ENCODE peak calls at places on chromosomes 12 and 14, in five cellular contexts. V is GM23338, S is right lobe of liver, P is stomach, R is colonic mucosa. C is an unnamed sample.

GRCh38 chr14:101350710-101351109 is 210.6 kb upstream of the DIO3 start:
- DNase-seq in P (peak; percentile 15), V (peak; percentile 25), S (no peak), R (no peak), C (no peak)

GRCh38 chr14:64656986-64657385 is 47.2 kb upstream of the PLEKHG3 start:
- DNase-seq in R (no peak), S (peak; percentile 80), P (no peak), V (no peak), C (no peak)

GRCh38 chr14:28831126-28831525 is 64.5 kb downstream of the FOXG1 start:
- DNase-seq in V (no peak), S (no peak), P (no peak), R (no peak), C (no peak)

GRCh38 chr12:95574799-95575452 is 23.6 kb upstream of the USP44 start:
- DNase-seq in S (no peak), V (peak; percentile 79), P (no peak), R (no peak), C (no peak)

GRCh38 chr12:109710747-109711595 is 2.7 kb upstream of the FAM222A start:
- DNase-seq in P (no peak), S (no peak), R (no peak), V (no peak), C (no peak)

GRCh38 chr14:92660571-92660970 is 87.9 kb downstream of the LGMN start:
- DNase-seq in P (no peak), S (no peak), V (no peak), R (no peak), C (no peak)

GRCh38 chr12:22312336-22312735 is 22.2 kb downstream of the ST8SIA1 start:
- DNase-seq in R (peak; percentile 25), V (no peak), S (no peak), P (no peak), C (no peak)

GRCh38 chr12:79448816-79449215 is 241.9 kb downstream of the PAWR start:
- DNase-seq in S (no peak), R (no peak), P (no peak), V (peak; percentile 27), C (no peak)

GRCh38 chr12:70074510-70074909 is 168.7 kb upstream of the CNOT2 start:
- DNase-seq in R (no peak), S (no peak), V (peak; percentile 8), P (no peak), C (no peak)

GRCh38 chr14:105397350-105397931 is 897 bp upstream of the TEX22 start:
- DNase-seq in P (no peak), R (no peak), S (no peak), V (no peak), C (no peak)

GRCh38 chr14:105399441-105399775 is 1.1 kb downstream of the TEX22 start:
- DNase-seq in R (no peak), V (no peak), S (no peak), P (no peak), C (no peak)

GRCh38 chr14:105398726-105399440 is 545 bp downstream of the TEX22 start:
- DNase-seq in S (no peak), V (peak; percentile 64), R (no peak), P (no peak), C (no peak)

GRCh38 chr14:105400016-105400415 is 1.7 kb downstream of the TEX22 start:
- DNase-seq in R (no peak), P (no peak), V (no peak), S (no peak), C (no peak)

DNA sequence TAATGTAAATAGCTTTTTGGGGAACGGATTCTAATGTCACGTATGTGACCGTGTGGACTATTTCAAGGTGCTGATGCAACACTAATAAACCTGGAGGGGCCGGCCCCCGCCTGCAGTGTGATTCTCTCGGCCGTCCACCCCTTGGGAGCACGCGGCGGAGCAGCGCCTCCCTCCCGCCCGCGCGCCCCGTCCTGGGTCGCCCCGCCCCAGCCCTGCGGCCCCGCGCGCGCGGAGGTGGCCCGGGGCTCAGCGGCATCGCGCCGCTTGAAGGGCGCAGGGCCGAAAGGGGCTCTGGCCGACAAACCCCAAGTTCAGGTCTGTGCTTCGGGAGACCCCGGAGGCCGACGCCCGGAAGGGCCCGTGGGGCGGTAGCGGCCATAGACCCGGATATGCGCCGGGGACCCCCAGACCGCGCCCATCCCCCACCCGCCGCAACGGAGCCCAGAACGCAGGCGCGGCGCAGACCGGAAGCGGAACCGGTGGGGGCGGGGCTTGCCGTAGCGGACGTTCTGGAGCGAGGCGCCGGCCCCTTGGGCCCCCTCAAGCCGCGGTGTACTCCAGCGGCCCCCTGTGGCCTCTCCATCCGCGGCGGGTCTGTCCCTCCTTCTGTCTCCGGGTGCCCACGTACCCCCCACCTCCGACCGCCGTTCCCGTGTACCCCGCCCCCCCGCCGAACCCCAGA is at the start of gene TEX22:
- DNase-seq in V (peak; percentile 91), S (peak; percentile 90), R (peak; percentile 92), P (peak; percentile 89), C (peak; percentile 96)
- TF ChIP-seq CTCF in V (no peak), S (no peak), R (no peak), P (no peak), C (peak; percentile 37)

GRCh38 chr12:113287899-113288282 is 47.0 kb downstream of the SLC8B1 start:
- DNase-seq in R (no peak), V (no peak), P (no peak), S (no peak), C (no peak)

GRCh38 chr12:113285679-113286645 is 48.9 kb downstream of the SLC8B1 start:
- DNase-seq in R (no peak), P (no peak), V (no peak), S (no peak), C (no peak)

GRCh38 chr12:113286712-113287111 is 48.2 kb downstream of the SLC8B1 start:
- DNase-seq in P (no peak), S (no peak), V (no peak), R (no peak), C (no peak)

GRCh38 chr12:113289361-113289760 is 45.5 kb downstream of the SLC8B1 start:
- DNase-seq in P (no peak), S (no peak), V (no peak), R (no peak), C (no peak)

GRCh38 chr12:113287146-113287898 is 47.6 kb downstream of the SLC8B1 start:
- DNase-seq in V (no peak), R (no peak), P (no peak), S (no peak), C (no peak)
- H3K27ac ChIP-seq in V (no peak overlapping the region), R (no peak overlapping the region), P (no peak overlapping the region), S (no peak overlapping the region), C (no peak overlapping the region)

GRCh38 chr12:14554281-14555008 is 13.2 kb downstream of the PLBD1 start:
- DNase-seq in P (peak; percentile 92), S (peak; percentile 66), R (peak; percentile 94), V (no peak), C (peak; percentile 92)

GRCh38 chr12:14560904-14561574 is 6.6 kb downstream of the PLBD1 start:
- DNase-seq in S (peak; percentile 58), R (no peak), V (no peak), P (no peak), C (no peak)

GRCh38 chr12:14558377-14559051 is 9.2 kb downstream of the PLBD1 start:
- DNase-seq in S (no peak), V (no peak), P (no peak), R (peak; percentile 50), C (no peak)

GRCh38 chr12:14561677-14562076 is 6.0 kb downstream of the PLBD1 start:
- DNase-seq in R (no peak), V (no peak), S (no peak), P (no peak), C (no peak)

DNA sequence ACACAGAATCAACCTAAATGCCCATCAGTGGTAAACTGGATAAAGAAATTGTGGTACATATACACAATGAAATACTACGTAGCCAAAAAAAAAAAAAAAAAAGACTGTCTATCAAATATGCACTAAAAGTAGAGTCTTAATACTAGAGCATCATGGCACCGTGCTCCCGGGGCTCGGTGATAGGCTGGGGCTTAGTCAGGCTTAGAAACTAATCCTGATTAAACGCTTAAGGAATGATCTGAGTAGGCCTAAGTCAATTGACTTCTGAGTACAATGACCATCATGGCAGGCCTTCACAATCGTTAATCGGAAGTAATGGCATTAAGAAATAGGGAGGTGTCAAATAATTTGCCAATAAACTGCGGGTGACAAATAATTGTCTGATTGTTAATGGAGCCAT is 9.7 kb downstream of the PLBD1 start:
- DNase-seq in R (no peak), V (no peak), P (no peak), S (no peak), C (no peak)
- H3K4me1 ChIP-seq in R (no peaks in the 10 kb centered on the region), V (no peaks in the 10 kb centered on the region), P (peaks cover 31% of the 10 kb centered on the region), S (no peaks in the 10 kb centered on the region), C (peaks cover 26% of the 10 kb centered on the region)

GRCh38 chr12:51809193-51809592 is 39.3 kb downstream of the FIGNL2 start:
- DNase-seq in V (no peak), P (no peak), R (no peak), S (no peak), C (no peak)
- TF ChIP-seq CTCF in V (no peak), P (no peak), R (no peak), S (no peak), C (no peak)

GRCh38 chr14:55535521-55536207 is 44.3 kb upstream of the KTN1 start:
- DNase-seq in P (no peak), V (no peak), R (no peak), S (no peak), C (no peak)
- H3K27ac ChIP-seq in P (no peak overlapping the region), V (no peak overlapping the region), R (no peak overlapping the region), S (no peak overlapping the region), C (no peak overlapping the region)

GRCh38 chr14:96466918-96467317 is 35.3 kb upstream of the PAPOLA start:
- DNase-seq in P (no peak), S (no peak), V (no peak), R (no peak), C (no peak)
- H3K4me1 ChIP-seq in P (peaks cover 9% of the 10 kb centered on the region), S (peaks cover 23% of the 10 kb centered on the region), V (no peaks in the 10 kb centered on the region), R (no peaks in the 10 kb centered on the region), C (no peaks in the 10 kb centered on the region)

GRCh38 chr12:81644503-81644902 is 114.6 kb downstream of the PPFIA2 start:
- DNase-seq in R (no peak), P (no peak), S (no peak), V (peak; percentile 63), C (no peak)
- TF ChIP-seq CTCF in R (peak; percentile 40), P (peak; percentile 24), S (peak; percentile 42), V (peak; percentile 65), C (peak; percentile 62)